ENCODE peak calls at places on chromosomes 13 and 19, in six cellular contexts. R is mesenchymal stem cell, S is neuronal stem cell, G is H9, I is mesendoderm, H is H1. W is an unnamed sample.

GRCh38 chr19:33358408-33358807 is 15.1 kb upstream of the CEBPG start:
- DNase-seq in R (no peak), S (no peak), G (no peak), I (no peak), H (no peak), W (no peak)

GRCh38 chr19:46718934-46719551 is 2.1 kb upstream of the PRKD2 start:
- DNase-seq in R (no peak), S (no peak), G (no peak), I (no peak), H (no peak), W (no peak)

GRCh38 chr13:113209880-113210421 is 538 bp downstream of the CUL4A start:
- DNase-seq in R (peak; percentile 82), S (peak; percentile 47), G (peak; percentile 72), I (peak; percentile 83), H (no peak), W (peak; percentile 55)

GRCh38 chr13:105153626-105154025 is 1381.8 kb downstream of the EFNB2 start:
- DNase-seq in R (no peak), S (no peak), G (no peak), I (no peak), H (no peak), W (peak; percentile 20)

GRCh38 chr19:913080-913748 is at the start of gene R3HDM4:
- DNase-seq in R (peak; percentile 68), S (no peak), G (peak; percentile 62), I (no peak), H (no peak), W (peak; percentile 37)

GRCh38 chr19:38505958-38506357 is 72.5 kb downstream of the RYR1 start:
- DNase-seq in R (no peak), S (no peak), G (no peak), I (no peak), H (no peak), W (no peak)

GRCh38 chr19:1098177-1099051 is 3.2 kb upstream of the POLR2E start:
- DNase-seq in R (no peak), S (no peak), G (no peak), I (no peak), H (no peak), W (peak; percentile 34)

GRCh38 chr13:50152655-50153309 is 137.5 kb downstream of the KCNRG start:
- DNase-seq in R (no peak), S (no peak), G (no peak), I (no peak), H (no peak), W (no peak)

GRCh38 chr19:21141787-21142464 is at the start of gene ZNF431:
- DNase-seq in R (peak; percentile 95), S (peak; percentile 91), G (peak; percentile 97), I (peak; percentile 99), H (peak; percentile 84), W (peak; percentile 93)

GRCh38 chr19:40690050-40690698 is at the start of gene NUMBL:
- DNase-seq in R (no peak), S (peak; percentile 94), G (no peak), I (no peak), H (no peak), W (no peak)

GRCh38 chr19:21202865-21203494 is 61.1 kb downstream of the ZNF431 start:
- DNase-seq in R (peak; percentile 2), S (peak; percentile 50), G (peak; percentile 56), I (peak; percentile 83), H (peak; percentile 61), W (peak; percentile 14)

GRCh38 chr13:113625965-113626661 is 31.9 kb downstream of the ATP4B start:
- DNase-seq in R (peak; percentile 40), S (no peak), G (no peak), I (peak; percentile 7), H (no peak), W (peak; percentile 50)

GRCh38 chr19:38684078-38684861 is 36.8 kb downstream of the ACTN4 start:
- DNase-seq in R (peak; percentile 94), S (no peak), G (peak; percentile 46), I (peak; percentile 45), H (no peak), W (peak; percentile 91)

GRCh38 chr19:14048439-14049153 is 13.3 kb downstream of the PALM3 start:
- DNase-seq in R (peak; percentile 88), S (peak; percentile 30), G (peak; percentile 85), I (peak; percentile 85), H (peak; percentile 56), W (no peak)

GRCh38 chr19:17616961-17617806 is 61.7 kb downstream of the COLGALT1 start:
- DNase-seq in R (peak; percentile 39), S (no peak), G (peak; percentile 88), I (peak; percentile 77), H (no peak), W (peak; percentile 9)

GRCh38 chr13:50626031-50626643 is 217.4 kb downstream of the DLEU7 start:
- DNase-seq in R (peak; percentile 84), S (no peak), G (no peak), I (no peak), H (no peak), W (no peak)

GRCh38 chr19:44617481-44617880 is 4.1 kb downstream of the IGSF23 start:
- DNase-seq in R (no peak), S (no peak), G (no peak), I (no peak), H (no peak), W (no peak)

GRCh38 chr19:16739546-16739945 is 19.9 kb downstream of the NWD1 start:
- DNase-seq in R (peak; percentile 14), S (no peak), G (peak; percentile 51), I (no peak), H (no peak), W (no peak)

GRCh38 chr13:112113851-112114250 is 46.9 kb downstream of the SOX1 start:
- DNase-seq in R (no peak), S (no peak), G (no peak), I (no peak), H (no peak), W (no peak)

GRCh38 chr19:13022111-13022858 is 27.0 kb downstream of the NFIX start:
- DNase-seq in R (peak; percentile 36), S (no peak), G (no peak), I (no peak), H (no peak), W (peak; percentile 76)

DNA sequence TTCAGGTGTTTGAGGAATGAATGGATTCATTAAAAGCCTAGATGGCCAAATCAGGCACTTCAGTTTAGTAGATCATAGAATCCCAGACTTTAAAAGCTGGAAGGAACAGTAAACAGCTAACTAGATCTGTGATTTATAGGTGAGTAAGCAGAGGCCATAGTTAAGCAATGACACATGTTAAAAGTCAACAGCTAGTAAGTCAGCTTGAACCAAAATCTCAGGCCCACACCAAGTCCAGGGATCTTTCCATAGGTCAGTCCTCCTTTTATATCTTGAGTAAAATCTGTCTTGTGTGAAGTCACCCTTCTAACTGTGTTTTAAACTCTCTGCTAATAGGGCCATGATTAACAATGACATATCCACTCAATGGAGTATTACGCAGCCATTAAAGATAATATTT is 275.5 kb upstream of the SOX21 start:
- DNase-seq in R (no peak), S (no peak), G (no peak), I (no peak), H (no peak), W (no peak)
- H4K8ac ChIP-seq in R (no peak overlapping the region), S (no peak overlapping the region), G (no peak overlapping the region), I (no peak overlapping the region), H (no peak overlapping the region), W (no peak overlapping the region)

GRCh38 chr19:41707871-41708371 is 505 bp upstream of the CEACAM5 start:
- DNase-seq in R (no peak), S (no peak), G (no peak), I (no peak), H (no peak), W (no peak)

GRCh38 chr19:41708481-41708880 is at the start of gene CEACAM5:
- DNase-seq in R (no peak), S (no peak), G (no peak), I (no peak), H (no peak), W (no peak)

GRCh38 chr19:41709951-41710645 is 1.7 kb downstream of the CEACAM5 start:
- DNase-seq in R (no peak), S (no peak), G (no peak), I (no peak), H (no peak), W (no peak)

GRCh38 chr19:41714598-41714997 is 6.2 kb downstream of the CEACAM5 start:
- DNase-seq in R (no peak), S (no peak), G (no peak), I (no peak), H (no peak), W (no peak)

DNA sequence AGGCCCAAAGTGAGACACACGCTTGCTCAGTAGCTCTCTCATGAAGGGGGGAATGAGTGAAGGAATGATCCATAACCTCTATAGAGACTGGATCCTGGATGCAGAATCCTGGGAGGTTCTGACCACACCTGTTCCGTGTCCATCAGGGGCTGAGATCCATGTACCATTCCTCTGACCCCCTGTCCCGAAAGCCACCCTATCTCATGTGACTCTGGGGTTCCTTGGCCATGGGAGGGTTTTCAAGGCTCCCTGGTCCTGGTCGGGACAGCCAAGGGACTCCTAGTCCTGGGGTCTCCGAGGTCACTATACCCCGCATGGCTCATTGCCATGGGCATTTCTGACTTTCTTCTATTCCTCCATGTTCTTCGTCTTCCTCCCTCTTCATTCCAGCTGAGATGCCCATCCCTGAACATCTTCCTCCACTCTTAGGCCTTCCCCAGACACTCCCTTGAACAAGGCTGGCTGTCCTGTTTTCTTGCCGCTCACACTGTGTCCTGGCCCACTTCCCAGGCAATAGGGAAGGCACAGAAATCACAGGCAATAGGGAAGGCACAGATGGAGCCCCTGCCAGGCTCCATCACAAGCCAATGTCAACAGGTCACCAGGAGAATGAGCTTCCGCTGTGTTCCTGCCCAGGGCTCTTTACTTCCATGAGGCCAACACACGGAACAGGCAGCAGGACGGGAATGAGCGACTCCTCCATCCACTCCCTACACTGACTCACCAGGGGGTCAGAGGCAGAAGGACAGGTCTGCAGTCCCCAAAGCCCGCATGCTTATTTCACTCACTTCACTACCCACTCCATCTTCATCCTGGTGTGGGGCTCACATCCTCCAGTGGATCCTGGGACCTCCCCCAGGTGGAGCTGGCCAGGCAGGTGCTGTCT is 3.2 kb downstream of the CEACAM5 start:
- DNase-seq in R (no peak), S (no peak), G (no peak), I (no peak), H (no peak), W (no peak)
- H3K27me3 ChIP-seq in R (no peaks in the 10 kb centered on the region), S (no peaks in the 10 kb centered on the region), G (no peaks in the 10 kb centered on the region), I (no peaks in the 10 kb centered on the region), H (no peaks in the 10 kb centered on the region), W (no peaks in the 10 kb centered on the region)

GRCh38 chr19:8233370-8233769 is 24.2 kb downstream of the CERS4 start:
- DNase-seq in R (peak; percentile 66), S (no peak), G (no peak), I (no peak), H (no peak), W (peak; percentile 53)
- H2BK15ac ChIP-seq in R (no peak overlapping the region), S (no peak overlapping the region), G (no peak overlapping the region), I (no peak overlapping the region), H (no peak overlapping the region), W (no peak overlapping the region)

DNA sequence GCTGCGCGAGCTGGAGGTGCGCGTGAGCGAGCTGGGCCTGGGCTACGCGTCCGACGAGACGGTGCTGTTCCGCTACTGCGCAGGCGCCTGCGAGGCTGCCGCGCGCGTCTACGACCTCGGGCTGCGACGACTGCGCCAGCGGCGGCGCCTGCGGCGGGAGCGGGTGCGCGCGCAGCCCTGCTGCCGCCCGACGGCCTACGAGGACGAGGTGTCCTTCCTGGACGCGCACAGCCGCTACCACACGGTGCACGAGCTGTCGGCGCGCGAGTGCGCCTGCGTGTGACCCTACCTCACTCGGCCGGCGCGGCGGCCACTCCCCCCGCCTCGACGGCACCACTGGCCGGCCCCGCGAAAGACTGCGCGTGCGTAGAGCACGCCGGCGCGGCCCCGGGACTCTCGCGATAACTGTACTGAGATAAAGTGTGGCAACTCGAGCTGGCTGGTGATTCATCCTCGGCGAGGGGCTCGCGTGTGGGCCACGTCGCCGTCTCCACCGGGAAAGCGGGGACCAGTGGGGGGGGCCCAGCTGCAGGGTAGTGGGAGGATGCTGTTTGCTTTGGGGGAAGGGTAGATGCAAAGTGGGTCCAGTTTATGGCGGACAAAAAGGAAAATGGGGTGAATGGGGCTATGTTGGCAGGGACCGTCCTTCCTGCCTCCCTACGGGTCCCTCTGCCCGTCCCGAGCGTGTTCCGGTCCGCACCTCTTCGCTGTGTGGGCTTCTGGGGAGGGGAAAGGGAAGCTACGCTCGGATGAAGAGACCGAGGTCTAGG is 11.4 kb downstream of the FUT6 start:
- DNase-seq in R (peak; percentile 94), S (peak; percentile 96), G (peak; percentile 95), I (peak; percentile 96), H (peak; percentile 84), W (peak; percentile 85)
- H4K8ac ChIP-seq in R (peak overlapping the region; percentile 99), S (peak overlapping the region; percentile 98), G (no peak overlapping the region), I (no peak overlapping the region), H (peak overlapping the region; percentile 97), W (peak overlapping the region; percentile 99)